ENCODE peak calls at places on chromosomes 12 and 14, in ten cellular contexts. B is OCI-LY7; K is brain microvascular endothelial cell; U is HFFc6; P is CD8-positive, alpha-beta T cell; F is mucosa of descending colon; X is tibial artery; D is fibroblast of pulmonary artery; M is lung; O is HCT116. V is an unnamed sample.
A peak's percentile ranks its signal among the peaks of the same experiment; 100 is the strongest.

GRCh38 chr14:50116986-50117385 is 614 bp upstream of the VCPKMT start:
- DNase-seq in B (no peak), K (no peak), U (no peak), P (no peak), F (no peak), X (no peak), D (no peak), M (no peak), O (no peak), V (no peak)

GRCh38 chr14:73724696-73725095 is 10.5 kb upstream of the PNMA1 start:
- DNase-seq in B (no peak), K (no peak), U (no peak), P (no peak), F (no peak), X (no peak), D (no peak), M (no peak), O (no peak), V (no peak)

GRCh38 chr14:68039593-68039992 is 220.0 kb downstream of the RAD51B start:
- DNase-seq in B (no peak), K (no peak), U (no peak), P (no peak), F (no peak), X (no peak), D (no peak), M (no peak), O (no peak), V (no peak)

GRCh38 chr12:21221778-21222177 is 90.8 kb downstream of the SLCO1B1 start:
- DNase-seq in B (no peak), K (no peak), U (no peak), P (no peak), F (no peak), X (no peak), D (no peak), M (no peak), O (no peak), V (no peak)

GRCh38 chr12:119227292-119227691 is 48.6 kb downstream of the HSPB8 start:
- DNase-seq in B (no peak), K (no peak), U (no peak), P (no peak), F (no peak), X (no peak), D (no peak), M (no peak), O (no peak), V (no peak)

GRCh38 chr12:96192926-96193573 is 1.1 kb upstream of the ELK3 start:
- DNase-seq in B (no peak), K (no peak), U (no peak), P (no peak), F (no peak), X (no peak), D (no peak), M (no peak), O (no peak), V (no peak)

GRCh38 chr12:48000878-48001321 is 3.4 kb downstream of the COL2A1 start:
- DNase-seq in B (no peak), K (peak; percentile 77), U (peak; percentile 72), P (no peak), F (no peak), X (no peak), D (peak; percentile 69), M (peak; percentile 46), O (peak; percentile 1), V (peak; percentile 49)

GRCh38 chr12:127654383-127654985 is 612.5 kb upstream of the TMEM132C start:
- DNase-seq in B (no peak), K (no peak), U (no peak), P (no peak), F (no peak), X (no peak), D (no peak), M (no peak), O (no peak), V (no peak)

GRCh38 chr14:50605776-50606175 is 45.8 kb downstream of the ATL1 start:
- DNase-seq in B (no peak), K (peak; percentile 16), U (no peak), P (no peak), F (no peak), X (no peak), D (peak; percentile 60), M (no peak), O (no peak), V (no peak)

GRCh38 chr12:7369274-7369729 is 65.4 kb downstream of the ACSM4 start:
- DNase-seq in B (no peak), K (peak; percentile 62), U (peak; percentile 84), P (no peak), F (no peak), X (no peak), D (peak; percentile 5), M (no peak), O (peak; percentile 81), V (peak; percentile 35)

GRCh38 chr12:14873440-14874185 is 12.0 kb downstream of the MGP start:
- DNase-seq in B (peak; percentile 48), K (no peak), U (no peak), P (no peak), F (no peak), X (no peak), D (no peak), M (no peak), O (no peak), V (no peak)

GRCh38 chr12:63419119-63419518 is 249.2 kb downstream of the DPY19L2 start:
- DNase-seq in B (no peak), K (no peak), U (no peak), P (no peak), F (no peak), X (no peak), D (no peak), M (no peak), O (peak; percentile 81), V (no peak)

GRCh38 chr14:100851586-100851916 is 25.6 kb downstream of the MEG3 start:
- DNase-seq in B (no peak), K (no peak), U (no peak), P (no peak), F (no peak), X (no peak), D (no peak), M (no peak), O (no peak), V (no peak)
- TF ChIP-seq CTCF in B (no peak), K (no peak), U (no peak), P (no peak), F (no peak), X (no peak), D (no peak), M (no peak), O (no peak), V (no peak)

GRCh38 chr14:101855958-101856357 is 94.4 kb downstream of the PPP2R5C start:
- DNase-seq in B (no peak), K (no peak), U (no peak), P (no peak), F (no peak), X (no peak), D (no peak), M (no peak), O (no peak), V (no peak)
- TF ChIP-seq CTCF in B (no peak), K (no peak), U (no peak), P (no peak), F (no peak), X (no peak), D (no peak), M (no peak), O (no peak), V (no peak)

GRCh38 chr12:26128180-26128579 is 3.3 kb upstream of the BHLHE41 start:
- DNase-seq in B (no peak), K (no peak), U (peak; percentile 20), P (no peak), F (no peak), X (no peak), D (no peak), M (no peak), O (no peak), V (peak; percentile 74)

GRCh38 chr12:26124491-26125450 is at the start of gene BHLHE41:
- DNase-seq in B (no peak), K (peak; percentile 54), U (peak; percentile 62), P (no peak), F (peak; percentile 87), X (peak; percentile 85), D (peak; percentile 60), M (peak; percentile 63), O (no peak), V (peak; percentile 64)

GRCh38 chr12:26125451-26126339 is 858 bp upstream of the BHLHE41 start:
- DNase-seq in B (no peak), K (peak; percentile 72), U (peak; percentile 83), P (no peak), F (peak; percentile 84), X (peak; percentile 78), D (peak; percentile 72), M (peak; percentile 78), O (peak; percentile 69), V (peak; percentile 71)

GRCh38 chr12:26127404-26127803 is 2.6 kb upstream of the BHLHE41 start:
- DNase-seq in B (no peak), K (no peak), U (no peak), P (no peak), F (no peak), X (no peak), D (no peak), M (no peak), O (no peak), V (no peak)

DNA sequence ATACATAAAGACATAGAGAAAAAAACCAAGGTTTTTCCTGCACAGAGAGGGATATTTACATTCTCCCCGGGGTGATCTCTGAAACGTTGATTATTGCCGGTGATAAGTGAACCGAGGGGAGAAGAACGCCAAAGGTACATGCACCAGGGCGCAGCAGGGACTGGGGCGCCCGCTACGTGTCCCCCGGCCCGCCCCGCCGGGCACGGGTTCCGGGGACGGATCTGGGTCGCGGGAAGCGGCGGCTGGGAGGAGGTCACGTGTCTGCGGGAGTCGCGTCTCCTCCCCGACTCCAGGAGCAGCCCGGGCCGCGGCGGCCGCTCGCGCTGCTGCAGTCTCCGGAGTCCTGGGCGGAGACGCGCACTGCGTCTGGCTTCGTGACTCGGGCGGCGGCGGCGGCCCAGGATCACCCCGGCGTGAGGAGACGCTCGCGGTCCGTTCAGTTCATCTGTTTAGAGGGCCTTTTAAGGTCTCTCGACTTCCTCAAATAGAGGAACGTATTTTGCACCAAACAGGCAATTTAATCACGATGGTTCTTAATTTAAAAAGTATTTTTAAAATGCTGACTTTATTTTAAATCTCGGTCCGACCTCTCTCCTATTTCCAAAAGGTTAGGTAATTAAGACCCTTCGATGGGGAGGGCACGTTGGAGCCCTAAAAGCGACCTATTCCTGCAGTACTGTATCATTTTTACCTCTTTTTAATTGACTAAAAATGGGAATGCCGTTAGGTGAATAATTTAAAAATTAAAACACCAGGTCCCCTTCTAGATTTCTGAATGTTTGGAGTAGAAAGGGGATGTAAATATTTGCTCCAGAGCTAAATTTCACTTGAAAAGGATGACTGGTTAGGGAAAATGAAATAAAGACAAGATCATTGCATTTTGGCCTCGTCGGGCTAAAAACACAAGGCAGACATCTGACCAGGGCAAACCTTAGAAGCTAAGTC is 1.8 kb upstream of the BHLHE41 start:
- DNase-seq in B (no peak), K (peak; percentile 68), U (peak; percentile 79), P (no peak), F (peak; percentile 91), X (peak; percentile 86), D (peak; percentile 83), M (peak; percentile 78), O (no peak), V (peak; percentile 85)
- TF ChIP-seq CTCF in B (no peak), K (no peak), U (no peak), P (no peak), F (no peak), X (no peak), D (no peak), M (no peak), O (no peak), V (no peak)

DNA sequence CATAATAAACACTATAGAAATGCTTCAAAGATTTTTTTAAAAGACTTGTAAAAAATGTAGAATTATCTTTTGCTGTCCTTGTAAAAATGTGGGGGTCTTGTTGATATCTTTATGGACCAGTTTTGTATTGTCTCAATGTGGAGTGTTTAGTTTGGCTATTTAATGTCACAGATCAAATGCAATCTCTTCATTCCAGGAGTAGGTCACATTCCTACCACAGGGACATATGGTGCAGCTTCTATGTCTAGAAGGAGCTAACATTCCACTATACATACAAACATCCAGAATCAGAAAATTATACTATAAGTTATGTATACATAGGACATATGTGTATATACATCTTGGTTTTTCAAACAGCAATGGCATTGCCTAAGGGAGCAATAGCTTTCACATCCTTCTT is 345.7 kb downstream of the BMP4 start:
- DNase-seq in B (no peak), K (no peak), U (no peak), P (no peak), F (no peak), X (no peak), D (no peak), M (no peak), O (no peak), V (no peak)
- TF ChIP-seq CTCF in B (no peak), K (no peak), U (peak; percentile 13), P (no peak), F (no peak), X (no peak), D (no peak), M (no peak), O (peak; percentile 34), V (peak; percentile 13)

V was measured in AG10803.